ENCODE peak calls at places on chromosomes 16 and 17, in nine cellular contexts. P is GM06990, E is uterus, L is RWPE2, X is neural progenitor cell, M is astrocyte of the spinal cord, D is fibroblast of lung, A is AG04450, Q is nephron progenitor cell. T is an unnamed sample.

GRCh38 chr17:14299261-14300093 is 1.4 kb upstream of the HS3ST3B1 start:
- DNase-seq in P (no peak), D (peak; percentile 69), E (no peak), M (peak; percentile 66), A (no peak), L (peak; percentile 66), Q (peak; percentile 78), X (peak; percentile 78), T (peak; percentile 57)

GRCh38 chr16:14013571-14014283 is 57.4 kb upstream of the MRTFB start:
- DNase-seq in A (peak; percentile 86), L (no peak), X (no peak), P (no peak), D (peak; percentile 99), M (peak; percentile 78), Q (peak; percentile 16), E (peak; percentile 60), T (no peak)

GRCh38 chr17:50221500-50222480 is 20.4 kb upstream of the COL1A1 start:
- DNase-seq in D (peak; percentile 70), P (no peak), A (no peak), X (no peak), Q (no peak), E (peak; percentile 68), L (peak; percentile 81), M (peak; percentile 58), T (no peak)

GRCh38 chr16:89183975-89184684 is 12.6 kb downstream of the CDH15 start:
- DNase-seq in E (no peak), M (no peak), L (no peak), Q (no peak), P (no peak), A (no peak), D (no peak), X (no peak), T (no peak)

GRCh38 chr17:28973414-28973813 is 22.1 kb upstream of the PHF12 start:
- DNase-seq in E (no peak), L (no peak), D (peak; percentile 33), X (no peak), A (no peak), M (peak; percentile 66), P (no peak), Q (no peak), T (no peak)

GRCh38 chr16:10752843-10753523 is 9.3 kb downstream of the NUBP1 start:
- DNase-seq in L (no peak), P (peak; percentile 60), Q (no peak), A (no peak), D (no peak), X (no peak), E (no peak), M (no peak), T (peak; percentile 53)

GRCh38 chr16:35252356-35252936 is 1793.0 kb downstream of the TP53TG3F start:
- DNase-seq in P (no peak), E (no peak), M (peak; percentile 0), D (peak; percentile 8), Q (no peak), L (no peak), A (no peak), X (no peak), T (no peak)

GRCh38 chr17:60077672-60078519 is 825 bp downstream of the HEATR6 start:
- DNase-seq in A (no peak), P (no peak), D (peak; percentile 68), Q (no peak), E (no peak), L (no peak), X (peak; percentile 10), M (peak; percentile 43), T (no peak)

GRCh38 chr16:89525146-89525913 is 17.1 kb downstream of the SPG7 start:
- DNase-seq in P (no peak), D (no peak), A (no peak), E (no peak), L (no peak), Q (no peak), M (no peak), X (no peak), T (no peak)

GRCh38 chr16:85293899-85294642 is 181.8 kb upstream of the CIBAR2 start:
- DNase-seq in Q (no peak), E (no peak), A (no peak), D (peak; percentile 55), M (no peak), X (no peak), P (no peak), L (no peak), T (no peak)

GRCh38 chr17:17874478-17874877 is 37.7 kb upstream of the SREBF1 start:
- DNase-seq in E (no peak), M (peak; percentile 65), A (peak; percentile 44), Q (no peak), P (no peak), L (no peak), X (no peak), D (peak; percentile 75), T (no peak)

GRCh38 chr17:17876959-17877547 is 40.3 kb upstream of the SREBF1 start:
- DNase-seq in Q (no peak), X (no peak), L (no peak), D (peak; percentile 71), A (no peak), M (peak; percentile 56), P (no peak), E (peak; percentile 64), T (no peak)

GRCh38 chr17:17873450-17873991 is 36.7 kb upstream of the SREBF1 start:
- DNase-seq in L (no peak), P (no peak), X (no peak), Q (no peak), E (no peak), D (no peak), M (no peak), A (no peak), T (no peak)

GRCh38 chr17:17880577-17881196 is 43.9 kb upstream of the SREBF1 start:
- DNase-seq in A (no peak), M (no peak), Q (no peak), X (no peak), D (no peak), P (no peak), L (no peak), E (no peak), T (no peak)

DNA sequence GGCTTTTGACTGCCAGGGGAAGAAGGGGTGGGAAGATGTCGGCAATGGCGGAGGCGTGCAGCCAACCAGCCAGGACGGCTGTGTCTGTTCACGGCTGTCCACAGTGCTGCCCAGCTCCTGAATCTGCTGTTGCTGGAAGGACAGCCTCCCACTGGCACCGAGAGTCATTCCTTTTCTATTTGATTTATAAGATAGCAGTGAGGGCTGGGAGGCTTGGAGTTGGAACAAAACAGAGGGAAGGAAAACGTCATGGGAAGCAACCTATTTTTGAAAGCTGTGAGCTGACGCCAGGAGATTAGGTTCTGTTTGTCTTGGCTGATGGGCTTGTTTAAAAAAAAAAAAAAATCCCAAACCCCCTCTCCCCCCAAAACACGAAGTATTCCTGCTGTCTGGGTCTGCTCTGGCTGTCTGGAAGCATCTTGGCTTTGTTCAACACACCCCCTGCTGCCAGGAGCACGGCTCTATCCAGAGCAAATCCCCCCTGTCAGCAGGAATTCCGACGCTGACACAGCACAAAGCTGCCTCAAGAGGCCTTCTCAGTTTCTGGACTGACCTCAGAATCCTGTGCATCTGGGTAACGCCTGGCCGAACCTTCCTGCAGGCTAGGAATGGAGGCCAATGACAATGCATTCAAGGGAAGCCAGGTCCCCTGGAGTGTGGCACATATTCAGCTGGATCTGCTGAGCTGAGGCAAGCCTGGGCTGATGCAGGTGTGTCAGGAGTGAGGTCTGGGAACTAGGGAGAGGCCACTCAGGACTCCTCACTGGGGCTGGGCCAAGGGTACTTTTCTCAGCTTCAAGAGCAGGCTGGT is 41.0 kb upstream of the SREBF1 start:
- DNase-seq in L (no peak), X (peak; percentile 92), D (peak; percentile 97), Q (peak; percentile 37), P (no peak), E (peak; percentile 86), M (peak; percentile 97), A (peak; percentile 67), T (no peak)
- TF ChIP-seq CTCF in L (no peak), X (no peak), D (no peak), Q (no peak), P (no peak), E (peak; percentile 24), M (no peak), A (peak; percentile 23), T (no peak)

DNA sequence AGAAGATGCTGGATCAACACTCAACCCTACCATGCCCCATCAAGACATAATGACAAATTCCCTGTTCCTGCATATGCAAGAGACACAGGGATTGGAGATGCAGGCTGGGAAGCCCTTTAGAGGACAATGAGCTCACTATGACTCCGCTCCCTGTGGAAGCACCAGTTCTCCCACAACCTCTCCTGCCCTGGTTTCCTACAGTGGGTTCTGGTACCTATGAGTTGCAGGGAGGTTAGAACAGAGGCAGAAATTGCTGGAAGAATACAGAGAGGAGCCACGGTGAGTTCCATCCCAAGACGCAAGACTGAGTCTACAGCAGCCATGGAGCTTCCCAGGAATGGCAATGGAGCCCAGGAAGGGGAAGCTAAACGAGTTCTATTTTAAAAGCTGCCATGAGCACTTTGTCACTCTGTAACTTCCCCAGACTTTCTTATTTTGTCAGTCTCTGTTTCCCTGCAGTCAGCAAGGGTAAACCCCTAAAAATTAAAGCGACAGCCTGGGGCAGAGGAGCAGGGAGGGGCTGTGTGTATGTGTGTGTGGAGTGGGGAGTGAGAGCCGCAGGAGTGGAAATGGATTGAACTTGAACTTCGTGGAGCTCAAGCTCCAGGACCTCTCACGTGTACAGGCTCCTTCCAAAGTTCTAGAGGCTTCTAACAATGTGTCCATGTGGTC is 42.3 kb upstream of the PIK3R6 start:
- DNase-seq in L (no peak), Q (no peak), A (no peak), X (no peak), D (no peak), E (no peak), P (no peak), M (no peak), T (no peak)
- TF ChIP-seq CTCF in L (no peak), Q (no peak), A (no peak), X (no peak), D (no peak), E (no peak), P (no peak), M (no peak), T (no peak)

GRCh38 chr17:73956595-73957465 is 246.6 kb upstream of the RPL38 start:
- DNase-seq in E (no peak), M (no peak), A (no peak), D (peak; percentile 28), X (peak; percentile 90), L (no peak), Q (peak; percentile 81), P (no peak), T (peak; percentile 68)
- TF ChIP-seq CTCF in E (no peak), M (peak; percentile 25), A (peak; percentile 19), D (peak; percentile 10), X (peak; percentile 79), L (peak; percentile 20), Q (peak; percentile 63), P (peak; percentile 76), T (peak; percentile 50)

GRCh38 chr17:76805319-76805718 is 62.9 kb upstream of the MGAT5B start:
- DNase-seq in D (peak; percentile 63), X (no peak), Q (no peak), E (no peak), A (no peak), M (no peak), P (no peak), L (no peak), T (no peak)

GRCh38 chr17:76797441-76797840 is 59.5 kb downstream of the MFSD11 start:
- DNase-seq in D (no peak), L (no peak), P (no peak), Q (no peak), M (no peak), E (no peak), X (no peak), A (no peak), T (no peak)

GRCh38 chr17:76796081-76796480 is 58.2 kb downstream of the MFSD11 start:
- DNase-seq in X (no peak), P (no peak), E (no peak), M (peak; percentile 24), Q (no peak), A (no peak), D (no peak), L (no peak), T (no peak)

GRCh38 chr17:76801706-76802105 is 63.8 kb downstream of the MFSD11 start:
- DNase-seq in L (no peak), E (no peak), A (no peak), M (no peak), X (no peak), Q (no peak), D (no peak), P (no peak), T (no peak)
- TF ChIP-seq CTCF in L (no peak), E (no peak), A (no peak), M (no peak), X (no peak), Q (no peak), D (no peak), P (no peak), T (no peak)